ENCODE peak calls at places on chromosomes 12 and 14, in seven cellular contexts. V is aorta, H is HCT116, S is left ventricle myocardium inferior, Y is heart right ventricle, N is A549, D is IMR-90. F is an unnamed sample. For H3K4me1, the result is how much of the 10 kb centered on the place peaks cover.

GRCh38 chr12:51254592-51254991 is 15.6 kb downstream of the SMAGP start:
- DNase-seq in V (peak), H (no peak), S (no peak), Y (no peak), N (no peak), D (no peak), F (no peak)

GRCh38 chr14:102795060-102795925 is 18.0 kb downstream of the TRAF3 start:
- DNase-seq in V (no peak), H (no peak), S (peak), Y (no peak), N (peak), D (peak), F (no peak)

GRCh38 chr14:50944647-50945413 is 547 bp upstream of the PYGL start:
- DNase-seq in V (peak), H (peak), S (peak), Y (peak), N (peak), D (peak), F (peak)

GRCh38 chr14:96037891-96038557 is 1.1 kb upstream of the C14orf132 start:
- DNase-seq in V (peak), H (peak), S (peak), Y (peak), N (peak), D (no peak), F (no peak)

GRCh38 chr12:4303750-4304149 is 17.3 kb upstream of the TIGAR start:
- DNase-seq in V (no peak), H (no peak), S (no peak), Y (no peak), N (no peak), D (no peak), F (no peak)

GRCh38 chr14:52801014-52801708 is 9.8 kb upstream of the GNPNAT1 start:
- DNase-seq in V (peak), H (no peak), S (no peak), Y (no peak), N (no peak), D (peak), F (no peak)

GRCh38 chr12:123126294-123127144 is 24.4 kb downstream of the PITPNM2 start:
- DNase-seq in V (no peak), H (peak), S (no peak), Y (no peak), N (peak), D (peak), F (peak)

GRCh38 chr14:67571991-67572323 is 28.1 kb downstream of the PIGH start:
- DNase-seq in V (peak), H (no peak), S (no peak), Y (no peak), N (no peak), D (no peak), F (no peak)

GRCh38 chr14:41073544-41073943 is 533.1 kb upstream of the LRFN5 start:
- DNase-seq in V (no peak), H (no peak), S (no peak), Y (no peak), N (no peak), D (no peak), F (no peak)

DNA sequence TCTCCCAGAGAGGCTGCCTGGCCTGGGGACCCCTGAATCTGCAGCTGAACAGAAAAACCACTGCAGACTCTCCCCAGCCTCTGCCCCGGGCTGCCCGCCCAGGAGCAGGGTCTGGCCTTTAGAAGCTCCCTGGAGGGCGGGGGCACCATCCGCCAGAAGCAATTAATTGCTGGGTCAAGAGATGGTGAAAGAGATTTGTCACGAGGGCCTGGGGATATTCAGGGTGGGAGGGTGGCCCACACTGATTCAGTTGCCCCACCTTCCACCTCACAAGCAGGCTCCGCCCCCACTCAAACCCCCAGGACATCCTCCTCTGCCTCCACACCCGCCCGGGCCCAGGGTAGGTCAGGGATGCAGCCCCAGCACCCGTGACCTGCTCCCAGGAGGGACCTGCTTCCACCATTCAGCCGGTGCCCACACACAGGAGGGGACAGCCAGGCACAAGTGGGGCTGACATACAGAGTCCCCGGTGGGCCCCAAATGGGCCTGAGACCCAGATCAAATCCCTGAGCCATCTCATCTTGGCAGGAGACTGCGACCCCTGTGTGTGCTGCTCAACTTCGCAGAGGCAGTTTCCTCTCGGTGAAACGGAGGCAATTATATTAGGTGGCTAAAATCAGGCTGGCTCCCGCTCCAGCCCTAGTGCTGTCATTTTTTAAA is 23.0 kb downstream of the NCOR2 start:
- DNase-seq in V (no peak), H (no peak), S (no peak), Y (no peak), N (no peak), D (no peak), F (peak)
- H3K27ac ChIP-seq in V (no peak), H (no peak), S (no peak), Y (peak), N (peak), D (no peak), F (peak)

DNA sequence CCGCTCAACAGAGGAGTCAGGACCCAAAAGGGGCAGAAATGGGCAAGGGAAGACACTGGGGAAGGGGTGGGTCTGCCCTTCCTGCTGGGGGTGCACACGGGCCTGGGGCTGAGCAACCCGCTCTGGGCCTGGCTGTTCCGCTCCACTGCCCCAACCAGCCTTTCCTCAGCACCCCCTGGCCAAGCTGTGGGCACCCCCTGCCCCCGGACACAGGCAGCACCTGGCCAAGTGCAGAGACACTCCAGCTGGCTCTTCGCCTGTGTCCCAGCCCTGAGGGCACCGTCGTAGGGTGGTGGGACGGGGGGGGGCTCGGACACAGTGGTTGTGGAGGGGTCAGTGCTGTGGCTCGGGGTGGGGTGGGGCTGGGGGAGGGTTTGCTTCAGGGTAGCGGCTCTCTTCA is 10.3 kb downstream of the PACS2 start:
- DNase-seq in V (no peak), H (no peak), S (no peak), Y (no peak), N (no peak), D (no peak), F (no peak)
- H3K4me1 ChIP-seq in V (under half), H (under half), S (half or more), Y (half or more), N (under half), D (under half), F (half or more)

DNA sequence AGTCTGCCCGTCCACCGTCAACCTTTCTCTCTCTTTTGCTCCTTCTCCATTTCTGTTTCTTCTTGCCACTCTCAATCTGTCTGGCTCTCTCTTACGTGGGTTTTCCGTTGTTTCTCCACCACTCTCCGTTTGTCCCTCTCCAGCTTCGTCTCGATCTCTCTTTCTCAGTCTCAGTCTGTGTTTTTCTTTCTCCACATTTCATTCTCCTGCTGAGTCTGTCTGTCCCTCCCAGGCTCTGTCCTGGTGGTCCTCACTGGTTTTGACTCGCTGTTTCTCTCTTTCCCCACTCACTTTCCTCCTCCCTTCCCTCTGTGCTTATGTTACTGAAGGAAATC is 102.9 kb upstream of the MAP1LC3B2 start:
- DNase-seq in V (no peak), H (no peak), S (no peak), Y (no peak), N (no peak), D (no peak), F (no peak)
- H3K4me3 ChIP-seq in V (no peak), H (no peak), S (peak), Y (peak), N (no peak), D (no peak), F (no peak)

DNA sequence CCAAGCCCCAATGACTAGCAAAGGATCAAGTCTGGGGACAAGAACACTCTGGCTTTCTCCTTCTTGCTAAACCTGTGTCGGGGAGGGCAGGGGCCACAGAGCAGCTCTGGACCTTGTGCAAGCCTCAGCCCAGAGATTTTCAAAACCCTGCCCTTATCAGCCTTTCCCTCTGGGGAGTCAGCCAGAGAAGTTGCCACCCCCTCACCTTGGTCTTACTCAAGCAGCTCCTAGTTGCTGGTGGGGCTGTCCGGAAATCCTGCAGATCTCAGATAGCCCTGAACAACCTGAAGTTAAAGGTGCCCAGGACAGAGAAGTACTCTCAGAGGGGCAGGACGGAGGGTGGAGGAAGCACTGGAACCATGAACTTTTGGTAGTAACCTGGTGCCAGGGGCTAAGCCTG is 1.1 kb downstream of the HVCN1 start:
- DNase-seq in V (no peak), H (no peak), S (no peak), Y (no peak), N (no peak), D (no peak), F (no peak)
- H3K27ac ChIP-seq in V (no peak), H (no peak), S (peak), Y (no peak), N (no peak), D (no peak), F (no peak)

GRCh38 chr14:98182385-98183055 is 1089.5 kb downstream of the BCL11B start:
- DNase-seq in V (no peak), H (no peak), S (no peak), Y (no peak), N (no peak), D (no peak), F (no peak)
- H3K4me1 ChIP-seq in V (under half), H (under half), S (under half), Y (under half), N (under half), D (under half), F (under half)

GRCh38 chr14:105059917-105060565 is 5.2 kb downstream of the GPR132 start:
- DNase-seq in V (no peak), H (no peak), S (no peak), Y (no peak), N (no peak), D (no peak), F (no peak)

GRCh38 chr14:105059035-105059916 is 6.0 kb downstream of the GPR132 start:
- DNase-seq in V (no peak), H (no peak), S (peak), Y (no peak), N (no peak), D (no peak), F (peak)

GRCh38 chr14:105062048-105062433 is 3.2 kb downstream of the GPR132 start:
- DNase-seq in V (no peak), H (no peak), S (no peak), Y (no peak), N (no peak), D (no peak), F (no peak)

GRCh38 chr14:105061428-105062047 is 3.7 kb downstream of the GPR132 start:
- DNase-seq in V (no peak), H (no peak), S (peak), Y (peak), N (no peak), D (no peak), F (no peak)

GRCh38 chr14:105060751-105061427 is 4.3 kb downstream of the GPR132 start:
- DNase-seq in V (no peak), H (no peak), S (peak), Y (no peak), N (no peak), D (no peak), F (peak)
- H3K4me3 ChIP-seq in V (no peak), H (no peak), S (peak), Y (peak), N (no peak), D (no peak), F (no peak)

GRCh38 chr12:111045941-111046340 is 125.6 kb upstream of the MYL2 start:
- DNase-seq in V (peak), H (no peak), S (no peak), Y (no peak), N (no peak), D (no peak), F (no peak)
- H3K27ac ChIP-seq in V (no peak), H (no peak), S (no peak), Y (no peak), N (no peak), D (no peak), F (no peak)

GRCh38 chr12:81207173-81207572 is 129.3 kb downstream of the ACSS3 start:
- DNase-seq in V (no peak), H (no peak), S (no peak), Y (no peak), N (no peak), D (no peak), F (no peak)
- H3K4me1 ChIP-seq in V (under half), H (under half), S (half or more), Y (under half), N (under half), D (under half), F (under half)

GRCh38 chr12:7091660-7092228 is 501 bp downstream of the C1R start:
- DNase-seq in V (peak), H (no peak), S (peak), Y (peak), N (no peak), D (no peak), F (no peak)
- H3K4me3 ChIP-seq in V (peak), H (no peak), S (peak), Y (peak), N (peak), D (peak), F (no peak)

F was measured in SJCRH30.